ENCODE peak calls at places on chromosomes 5 and 9, in seven cellular contexts. M is naive thymus-derived CD4-positive, alpha-beta T cell; I is mesothelial cell of epicardium; Z is substantia nigra; P is cardiac muscle cell; N is endothelial cell; A is RKO. R is an unnamed sample.

GRCh38 chr5:142145106-142145900 is 36.7 kb downstream of the NDFIP1 start:
- DNase-seq in M (peak; percentile 38), I (peak; percentile 43), Z (peak; percentile 38), P (peak; percentile 83), N (peak; percentile 62), A (peak; percentile 71), R (peak; percentile 67)

GRCh38 chr9:7266911-7267555 is 509.3 kb downstream of the KDM4C start:
- DNase-seq in M (no peak), I (no peak), Z (peak; percentile 17), P (no peak), N (no peak), A (no peak), R (peak; percentile 39)

GRCh38 chr9:113499876-113500497 is 36.5 kb downstream of the RGS3 start:
- DNase-seq in M (no peak), I (no peak), Z (no peak), P (no peak), N (no peak), A (no peak), R (no peak)

GRCh38 chr5:170319281-170319680 is 21.7 kb upstream of the LCP2 start:
- DNase-seq in M (no peak), I (no peak), Z (no peak), P (no peak), N (no peak), A (no peak), R (no peak)

GRCh38 chr5:10567781-10568321 is 4.0 kb downstream of the ANKRD33B start:
- DNase-seq in M (no peak), I (no peak), Z (no peak), P (no peak), N (no peak), A (no peak), R (no peak)

GRCh38 chr5:120517607-120518252 is 53.6 kb downstream of the PRR16 start:
- DNase-seq in M (no peak), I (no peak), Z (no peak), P (no peak), N (no peak), A (no peak), R (no peak)

GRCh38 chr5:169495252-169495548 is 88.4 kb upstream of the SPDL1 start:
- DNase-seq in M (no peak), I (no peak), Z (no peak), P (no peak), N (no peak), A (no peak), R (no peak)

GRCh38 chr5:134561871-134562296 is 36.4 kb downstream of the JADE2 start:
- DNase-seq in M (no peak), I (no peak), Z (no peak), P (peak; percentile 93), N (peak; percentile 77), A (peak; percentile 38), R (no peak)

GRCh38 chr9:116733010-116733641 is 46.0 kb downstream of the TRIM32 start:
- DNase-seq in M (no peak), I (no peak), Z (no peak), P (no peak), N (no peak), A (no peak), R (peak; percentile 7)

R was measured in thyroid gland.